ENCODE peak calls at places on chromosome 3, in ten cellular contexts. One of them, this sample, is unnamed.

GRCh38 chr3:48285132-48285531 is 44.2 kb downstream of the ZNF589 start:
- DNase-seq in right atrium auricular region: no peak
- DNase-seq in cardiac muscle cell: no peak
- DNase-seq in transverse colon: no peak
- DNase-seq in aorta: no peak
- DNase-seq in GM23248: peak; percentile 86
- DNase-seq in spleen: no peak
- DNase-seq in SJSA1: no peak
- DNase-seq in mesenchymal stem cell: no peak
- DNase-seq in GM23338: no peak
- DNase-seq in this sample: no peak

GRCh38 chr3:14608298-14608697 is 43.3 kb upstream of the CCDC174 start:
- DNase-seq in cardiac muscle cell: no peak
- DNase-seq in mesenchymal stem cell: no peak
- DNase-seq in spleen: no peak
- DNase-seq in GM23248: no peak
- DNase-seq in aorta: no peak
- DNase-seq in right atrium auricular region: no peak
- DNase-seq in GM23338: peak; percentile 49
- DNase-seq in SJSA1: no peak
- DNase-seq in transverse colon: no peak
- DNase-seq in this sample: no peak

GRCh38 chr3:127680790-127681189 is 8.0 kb downstream of the ABTB1 start:
- DNase-seq in aorta: peak; percentile 59
- DNase-seq in GM23248: no peak
- DNase-seq in cardiac muscle cell: no peak
- DNase-seq in right atrium auricular region: peak; percentile 54
- DNase-seq in transverse colon: no peak
- DNase-seq in SJSA1: no peak
- DNase-seq in mesenchymal stem cell: no peak
- DNase-seq in GM23338: no peak
- DNase-seq in spleen: peak; percentile 75
- DNase-seq in this sample: no peak

GRCh38 chr3:177525987-177526712 is 328.9 kb upstream of the TBL1XR1 start:
- DNase-seq in aorta: no peak
- DNase-seq in GM23248: peak; percentile 43
- DNase-seq in spleen: no peak
- DNase-seq in cardiac muscle cell: no peak
- DNase-seq in mesenchymal stem cell: no peak
- DNase-seq in transverse colon: no peak
- DNase-seq in right atrium auricular region: no peak
- DNase-seq in SJSA1: peak; percentile 77
- DNase-seq in GM23338: no peak
- DNase-seq in this sample: no peak

GRCh38 chr3:32452009-32452408 is 50.6 kb downstream of the CMTM6 start:
- DNase-seq in spleen: no peak
- DNase-seq in transverse colon: no peak
- DNase-seq in GM23338: no peak
- DNase-seq in right atrium auricular region: no peak
- DNase-seq in cardiac muscle cell: no peak
- DNase-seq in SJSA1: no peak
- DNase-seq in aorta: no peak
- DNase-seq in GM23248: no peak
- DNase-seq in mesenchymal stem cell: no peak
- DNase-seq in this sample: no peak

GRCh38 chr3:51967384-51968174 is at the start of gene PCBP4:
- DNase-seq in mesenchymal stem cell: peak; percentile 54
- DNase-seq in spleen: no peak
- DNase-seq in GM23338: peak; percentile 70
- DNase-seq in GM23248: peak; percentile 70
- DNase-seq in right atrium auricular region: peak; percentile 80
- DNase-seq in transverse colon: peak; percentile 62
- DNase-seq in SJSA1: peak; percentile 47
- DNase-seq in aorta: peak; percentile 90
- DNase-seq in cardiac muscle cell: peak; percentile 89
- DNase-seq in this sample: peak; percentile 78

GRCh38 chr3:42658091-42658770 is 4.7 kb downstream of the ZBTB47 start:
- DNase-seq in GM23338: no peak
- DNase-seq in aorta: no peak
- DNase-seq in cardiac muscle cell: no peak
- DNase-seq in mesenchymal stem cell: no peak
- DNase-seq in spleen: no peak
- DNase-seq in transverse colon: no peak
- DNase-seq in SJSA1: no peak
- DNase-seq in right atrium auricular region: no peak
- DNase-seq in GM23248: no peak
- DNase-seq in this sample: no peak

GRCh38 chr3:152026033-152026556 is 152.7 kb downstream of the SUCNR1 start:
- DNase-seq in right atrium auricular region: no peak
- DNase-seq in SJSA1: peak; percentile 94
- DNase-seq in GM23338: no peak
- DNase-seq in spleen: no peak
- DNase-seq in cardiac muscle cell: no peak
- DNase-seq in mesenchymal stem cell: peak; percentile 82
- DNase-seq in aorta: no peak
- DNase-seq in transverse colon: no peak
- DNase-seq in GM23248: peak; percentile 86
- DNase-seq in this sample: no peak

GRCh38 chr3:49121244-49121671 is 635 bp upstream of the USP19 start:
- DNase-seq in GM23248: peak; percentile 5
- DNase-seq in transverse colon: no peak
- DNase-seq in spleen: no peak
- DNase-seq in cardiac muscle cell: no peak
- DNase-seq in aorta: no peak
- DNase-seq in mesenchymal stem cell: no peak
- DNase-seq in right atrium auricular region: no peak
- DNase-seq in GM23338: no peak
- DNase-seq in SJSA1: no peak
- DNase-seq in this sample: no peak

GRCh38 chr3:29914861-29915524 is 634.1 kb downstream of the RBMS3 start:
- DNase-seq in aorta: no peak
- DNase-seq in GM23338: no peak
- DNase-seq in SJSA1: peak; percentile 62
- DNase-seq in spleen: no peak
- DNase-seq in transverse colon: no peak
- DNase-seq in mesenchymal stem cell: peak; percentile 82
- DNase-seq in GM23248: peak; percentile 86
- DNase-seq in cardiac muscle cell: no peak
- DNase-seq in right atrium auricular region: no peak
- DNase-seq in this sample: no peak

GRCh38 chr3:143240921-143241320 is 121.3 kb downstream of the CHST2 start:
- DNase-seq in transverse colon: no peak
- DNase-seq in GM23338: no peak
- DNase-seq in aorta: no peak
- DNase-seq in mesenchymal stem cell: no peak
- DNase-seq in right atrium auricular region: no peak
- DNase-seq in SJSA1: peak; percentile 9
- DNase-seq in GM23248: peak; percentile 30
- DNase-seq in spleen: no peak
- DNase-seq in cardiac muscle cell: no peak
- DNase-seq in this sample: no peak

GRCh38 chr3:18011387-18011786 is 269.0 kb upstream of the TBC1D5 start:
- DNase-seq in GM23338: no peak
- DNase-seq in aorta: no peak
- DNase-seq in cardiac muscle cell: no peak
- DNase-seq in right atrium auricular region: no peak
- DNase-seq in mesenchymal stem cell: no peak
- DNase-seq in SJSA1: no peak
- DNase-seq in spleen: no peak
- DNase-seq in transverse colon: no peak
- DNase-seq in GM23248: no peak
- DNase-seq in this sample: no peak

GRCh38 chr3:43389388-43390254 is 103.3 kb downstream of the SNRK start:
- DNase-seq in cardiac muscle cell: no peak
- DNase-seq in spleen: peak; percentile 89
- DNase-seq in right atrium auricular region: peak; percentile 81
- DNase-seq in aorta: no peak
- DNase-seq in GM23338: no peak
- DNase-seq in transverse colon: peak; percentile 47
- DNase-seq in mesenchymal stem cell: peak; percentile 93
- DNase-seq in GM23248: no peak
- DNase-seq in SJSA1: peak; percentile 51
- DNase-seq in this sample: no peak

DNA sequence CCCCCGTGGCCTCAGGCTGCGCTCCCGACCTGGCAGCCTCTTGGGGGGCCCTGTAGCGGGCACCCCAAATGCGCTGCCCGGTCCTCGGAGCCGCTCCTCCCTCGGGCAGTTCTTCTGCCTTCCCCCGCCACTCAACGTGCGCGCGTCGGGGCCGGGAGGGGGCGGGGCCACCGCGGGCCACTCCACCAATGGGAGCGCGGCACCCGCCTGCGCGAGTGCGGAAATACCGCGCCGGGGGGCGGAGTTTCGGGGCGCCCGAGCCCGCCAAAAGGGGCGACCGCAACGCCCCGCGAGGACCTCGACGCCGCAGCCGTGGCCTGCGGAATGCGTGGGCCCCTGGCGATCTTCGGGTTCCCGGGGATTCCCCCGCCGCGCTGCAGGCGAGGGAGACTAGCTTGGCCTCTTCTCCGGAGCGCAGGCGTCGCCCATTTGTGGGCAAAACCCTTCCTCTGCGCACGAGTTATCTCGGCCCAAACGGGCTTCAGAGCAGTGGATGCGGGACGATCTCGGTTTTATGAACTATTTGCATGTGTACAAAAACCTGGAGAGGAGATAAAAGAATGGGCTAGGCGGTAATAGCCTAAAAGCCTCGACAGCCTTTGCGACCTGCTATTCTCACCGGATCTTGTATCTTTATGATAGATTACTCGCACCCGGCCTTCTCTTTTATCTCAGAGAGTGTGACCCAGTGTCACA is at the start of gene TASOR:
- DNase-seq in right atrium auricular region: peak; percentile 70
- DNase-seq in mesenchymal stem cell: peak; percentile 76
- DNase-seq in GM23338: peak; percentile 88
- DNase-seq in spleen: peak; percentile 96
- DNase-seq in cardiac muscle cell: peak; percentile 75
- DNase-seq in transverse colon: peak; percentile 86
- DNase-seq in GM23248: peak; percentile 92
- DNase-seq in aorta: peak; percentile 94
- DNase-seq in SJSA1: peak; percentile 47
- DNase-seq in this sample: peak; percentile 83
- H3K36me3 ChIP-seq in right atrium auricular region: no peaks in the 10 kb centered on the region
- H3K36me3 ChIP-seq in mesenchymal stem cell: no peaks in the 10 kb centered on the region
- H3K36me3 ChIP-seq in GM23338: no peaks in the 10 kb centered on the region
- H3K36me3 ChIP-seq in spleen: peaks cover 11% of the 10 kb centered on the region
- H3K36me3 ChIP-seq in cardiac muscle cell: no peaks in the 10 kb centered on the region
- H3K36me3 ChIP-seq in transverse colon: no peaks in the 10 kb centered on the region
- H3K36me3 ChIP-seq in GM23248: no peaks in the 10 kb centered on the region
- H3K36me3 ChIP-seq in aorta: no peaks in the 10 kb centered on the region
- H3K36me3 ChIP-seq in SJSA1: peaks cover 2% of the 10 kb centered on the region
- H3K36me3 ChIP-seq in this sample: peaks cover 14% of the 10 kb centered on the region

DNA sequence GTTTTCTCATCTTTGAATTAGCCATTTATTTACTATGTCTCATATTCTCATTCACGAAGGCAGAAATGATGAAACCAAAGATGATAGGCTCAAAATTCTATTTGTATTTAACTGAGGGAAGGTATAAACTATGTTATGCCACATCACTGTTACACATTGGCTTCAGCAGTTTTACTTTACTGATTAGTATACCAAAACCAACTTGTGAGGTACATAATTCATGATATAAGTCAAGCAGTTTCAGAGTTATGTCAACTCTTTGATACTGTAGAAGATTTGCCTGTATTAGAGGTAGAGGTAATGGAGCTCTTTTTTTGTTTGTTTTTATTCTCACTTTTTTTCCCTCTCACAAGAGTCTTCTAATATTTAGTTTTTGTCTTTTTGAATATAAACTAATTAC is 22.9 kb downstream of the CHMP2B start:
- DNase-seq in spleen: no peak
- DNase-seq in right atrium auricular region: no peak
- DNase-seq in aorta: no peak
- DNase-seq in mesenchymal stem cell: no peak
- DNase-seq in cardiac muscle cell: no peak
- DNase-seq in transverse colon: no peak
- DNase-seq in SJSA1: no peak
- DNase-seq in GM23248: no peak
- DNase-seq in GM23338: no peak
- DNase-seq in this sample: no peak
- H3K36me3 ChIP-seq in spleen: peaks cover 97% of the 10 kb centered on the region
- H3K36me3 ChIP-seq in right atrium auricular region: peaks cover 30% of the 10 kb centered on the region
- H3K36me3 ChIP-seq in aorta: no peaks in the 10 kb centered on the region
- H3K36me3 ChIP-seq in mesenchymal stem cell: no peaks in the 10 kb centered on the region
- H3K36me3 ChIP-seq in cardiac muscle cell: peaks cover 54% of the 10 kb centered on the region
- H3K36me3 ChIP-seq in transverse colon: no peaks in the 10 kb centered on the region
- H3K36me3 ChIP-seq in SJSA1: peaks cover 16% of the 10 kb centered on the region
- H3K36me3 ChIP-seq in GM23248: peaks cover 60% of the 10 kb centered on the region
- H3K36me3 ChIP-seq in GM23338: peaks cover 13% of the 10 kb centered on the region
- H3K36me3 ChIP-seq in this sample: peaks cover 31% of the 10 kb centered on the region

GRCh38 chr3:112610121-112610520 is 30.8 kb downstream of the CCDC80 start:
- DNase-seq in GM23248: peak; percentile 94
- DNase-seq in SJSA1: no peak
- DNase-seq in GM23338: no peak
- DNase-seq in transverse colon: no peak
- DNase-seq in spleen: no peak
- DNase-seq in aorta: no peak
- DNase-seq in mesenchymal stem cell: peak; percentile 73
- DNase-seq in cardiac muscle cell: no peak
- DNase-seq in right atrium auricular region: no peak
- DNase-seq in this sample: no peak

GRCh38 chr3:112615942-112616731 is 24.8 kb downstream of the CCDC80 start:
- DNase-seq in SJSA1: no peak
- DNase-seq in right atrium auricular region: no peak
- DNase-seq in GM23248: peak; percentile 64
- DNase-seq in transverse colon: no peak
- DNase-seq in cardiac muscle cell: no peak
- DNase-seq in mesenchymal stem cell: no peak
- DNase-seq in aorta: no peak
- DNase-seq in spleen: no peak
- DNase-seq in GM23338: no peak
- DNase-seq in this sample: no peak

GRCh38 chr3:112611813-112612515 is 29.0 kb downstream of the CCDC80 start:
- DNase-seq in mesenchymal stem cell: no peak
- DNase-seq in transverse colon: no peak
- DNase-seq in aorta: no peak
- DNase-seq in right atrium auricular region: no peak
- DNase-seq in cardiac muscle cell: no peak
- DNase-seq in GM23338: no peak
- DNase-seq in SJSA1: no peak
- DNase-seq in GM23248: no peak
- DNase-seq in spleen: no peak
- DNase-seq in this sample: no peak
- H3K36me3 ChIP-seq in mesenchymal stem cell: peaks cover 9% of the 10 kb centered on the region
- H3K36me3 ChIP-seq in transverse colon: no peaks in the 10 kb centered on the region
- H3K36me3 ChIP-seq in aorta: no peaks in the 10 kb centered on the region
- H3K36me3 ChIP-seq in right atrium auricular region: peaks cover 4% of the 10 kb centered on the region
- H3K36me3 ChIP-seq in cardiac muscle cell: no peaks in the 10 kb centered on the region
- H3K36me3 ChIP-seq in GM23338: no peaks in the 10 kb centered on the region
- H3K36me3 ChIP-seq in SJSA1: peaks cover 12% of the 10 kb centered on the region
- H3K36me3 ChIP-seq in GM23248: peaks cover 94% of the 10 kb centered on the region
- H3K36me3 ChIP-seq in spleen: no peaks in the 10 kb centered on the region
- H3K36me3 ChIP-seq in this sample: no peaks in the 10 kb centered on the region

GRCh38 chr3:34139566-34139965 is 341.1 kb downstream of the PDCD6IP start:
- DNase-seq in spleen: no peak
- DNase-seq in right atrium auricular region: no peak
- DNase-seq in mesenchymal stem cell: no peak
- DNase-seq in transverse colon: no peak
- DNase-seq in aorta: no peak
- DNase-seq in cardiac muscle cell: no peak
- DNase-seq in GM23338: no peak
- DNase-seq in GM23248: no peak
- DNase-seq in SJSA1: no peak
- DNase-seq in this sample: no peak
- H3K36me3 ChIP-seq in spleen: no peaks in the 10 kb centered on the region
- H3K36me3 ChIP-seq in right atrium auricular region: no peaks in the 10 kb centered on the region
- H3K36me3 ChIP-seq in mesenchymal stem cell: no peaks in the 10 kb centered on the region
- H3K36me3 ChIP-seq in transverse colon: no peaks in the 10 kb centered on the region
- H3K36me3 ChIP-seq in aorta: no peaks in the 10 kb centered on the region
- H3K36me3 ChIP-seq in cardiac muscle cell: no peaks in the 10 kb centered on the region
- H3K36me3 ChIP-seq in GM23338: no peaks in the 10 kb centered on the region
- H3K36me3 ChIP-seq in GM23248: no peaks in the 10 kb centered on the region
- H3K36me3 ChIP-seq in SJSA1: no peaks in the 10 kb centered on the region
- H3K36me3 ChIP-seq in this sample: no peaks in the 10 kb centered on the region

This sample was measured in SJCRH30.